ENCODE peak calls at places on chromosomes 1 and 21, in six cellular contexts. A, P, X, F, M and J are unnamed samples.

GRCh38 chr1:15410884-15411245 is 1.2 kb downstream of the EFHD2 start:
- DNase-seq in A (no peak), P (no peak), X (no peak), F (no peak), M (no peak), J (no peak)

GRCh38 chr1:19390901-19391595 is 78.9 kb downstream of the SLC66A1 start:
- DNase-seq in A (peak; percentile 13), P (peak; percentile 74), X (peak; percentile 25), F (peak; percentile 16), M (peak; percentile 31), J (peak; percentile 83)

GRCh38 chr1:162823771-162824525 is 33.4 kb downstream of the HSD17B7 start:
- DNase-seq in A (no peak), P (no peak), X (peak; percentile 72), F (no peak), M (peak; percentile 67), J (no peak)

GRCh38 chr1:52920791-52921291 is 699 bp downstream of the ECHDC2 start:
- DNase-seq in A (no peak), P (no peak), X (no peak), F (no peak), M (no peak), J (no peak)

GRCh38 chr1:116667577-116668105 is at the start of gene IGSF3:
- DNase-seq in A (no peak), P (peak; percentile 10), X (peak; percentile 74), F (peak; percentile 48), M (peak; percentile 72), J (peak; percentile 19)

GRCh38 chr21:31446206-31446900 is 102.3 kb upstream of the TIAM1 start:
- DNase-seq in A (peak; percentile 5), P (peak; percentile 28), X (no peak), F (no peak), M (no peak), J (peak; percentile 42)

GRCh38 chr21:43740497-43741156 is 21.7 kb downstream of the PDXK start:
- DNase-seq in A (no peak), P (no peak), X (no peak), F (peak; percentile 72), M (peak; percentile 49), J (peak; percentile 43)

GRCh38 chr1:25875154-25875855 is at the start of gene PAQR7:
- DNase-seq in A (no peak), P (peak; percentile 34), X (no peak), F (peak; percentile 69), M (peak; percentile 72), J (peak; percentile 59)

GRCh38 chr1:220454155-220454777 is 73.7 kb upstream of the MARK1 start:
- DNase-seq in A (no peak), P (no peak), X (no peak), F (no peak), M (no peak), J (no peak)